ENCODE peak calls at places on chromosome 21, in ten cellular contexts. I is NCI-H446 treated with DMSO at 0.1 percent for 48 hours; O is heart right ventricle; A is activated naive CD4-positive, alpha-beta T cell; F is GM04503; T is glomerular endothelial cell; R is EL; P is small intestine; Q is activated T-helper 1 cell treated with anti-CD3 and anti-CD28 coated beads, Interleukin-12 subunit alpha, Interleukin-12 subunit beta, Interleukin-2, Interleukin-4 antibody, amounts not matched to agents 30 ng/mL and 10 ng/mL and 1 ng/mL, durations not matched to agents 14 hours and 24 hours and 36 hours; S is astrocyte of the cerebellum. Y is an unnamed sample.

GRCh38 chr21:31180256-31181088 is 142.2 kb upstream of the KRTAP19-8 start:
- DNase-seq in I (peak), A (no peak), R (peak), F (no peak), S (peak), Q (no peak), T (peak), O (no peak), P (peak), Y (peak)

GRCh38 chr21:39788383-39788782 is 43.4 kb downstream of the IGSF5 start:
- DNase-seq in Q (no peak), P (peak), F (peak), I (peak), T (no peak), R (peak), O (peak), S (peak), A (no peak), Y (peak)

GRCh38 chr21:46425566-46425965 is 33.1 kb upstream of the DIP2A start:
- DNase-seq in I (no peak), P (no peak), R (no peak), S (no peak), F (no peak), Q (no peak), A (no peak), O (no peak), T (no peak), Y (no peak)

GRCh38 chr21:44989538-44989888 is 49.7 kb downstream of the SLX9 start:
- DNase-seq in R (peak), Q (no peak), O (no peak), I (no peak), A (no peak), F (no peak), T (no peak), P (no peak), S (no peak), Y (no peak)

GRCh38 chr21:42550817-42551216 is 37.2 kb downstream of the SLC37A1 start:
- DNase-seq in F (no peak), T (no peak), S (no peak), A (no peak), O (no peak), I (no peak), Q (no peak), R (no peak), P (peak), Y (no peak)

GRCh38 chr21:26843912-26844257 is 1.3 kb downstream of the ADAMTS1 start:
- DNase-seq in S (peak), Q (no peak), P (no peak), O (peak), I (no peak), A (no peak), F (peak), T (no peak), R (peak), Y (peak)

GRCh38 chr21:45844181-45844580 is 137.4 kb upstream of the COL6A1 start:
- DNase-seq in Q (no peak), I (no peak), A (no peak), O (no peak), T (no peak), P (no peak), R (no peak), F (no peak), S (no peak), Y (no peak)

GRCh38 chr21:34031835-34032370 is 41.5 kb upstream of the MRPS6 start:
- DNase-seq in F (no peak), R (no peak), A (no peak), P (peak), T (no peak), S (no peak), I (no peak), Q (no peak), O (no peak), Y (no peak)

GRCh38 chr21:41369105-41369914 is 7.5 kb downstream of the MX2 start:
- DNase-seq in Q (no peak), R (no peak), I (no peak), P (no peak), F (no peak), O (peak), T (no peak), S (no peak), A (no peak), Y (no peak)

GRCh38 chr21:40852563-40852962 is 5.6 kb upstream of the DSCAM start:
- DNase-seq in P (no peak), O (no peak), S (no peak), A (no peak), F (no peak), Q (no peak), I (no peak), T (no peak), R (no peak), Y (no peak)

GRCh38 chr21:34545079-34545884 is 33.3 kb upstream of the KCNE1 start:
- DNase-seq in Q (no peak), S (peak), T (no peak), P (peak), O (no peak), I (no peak), R (peak), F (peak), A (no peak), Y (peak)